ENCODE peak calls at places on chromosomes 2 and 18, in five cellular contexts. R is SK-N-SH, P is K562, H is HepG2, X is GM12878. W is an unnamed sample.

GRCh38 chr2:150063432-150063889 is 424.0 kb downstream of the RND3 start:
- DNase-seq in R (no peak), P (no peak), H (no peak), X (no peak), W (no peak)

GRCh38 chr2:890791-891190 is 59.9 kb upstream of the SNTG2 start:
- DNase-seq in R (no peak), P (no peak), H (no peak), X (no peak), W (no peak)

GRCh38 chr18:77111449-77112160 is 21.0 kb downstream of the MBP start:
- DNase-seq in R (no peak), P (no peak), H (no peak), X (no peak), W (no peak)

GRCh38 chr2:120430501-120430830 is 84.5 kb downstream of the INHBB start:
- DNase-seq in R (no peak), P (no peak), H (no peak), X (no peak), W (no peak)

GRCh38 chr2:177242136-177242987 is 22.2 kb downstream of the NFE2L2 start:
- DNase-seq in R (peak; percentile 25), P (no peak), H (peak; percentile 70), X (no peak), W (peak; percentile 83)

GRCh38 chr2:64243081-64244048 is 99.1 kb upstream of the PELI1 start:
- DNase-seq in R (no peak), P (no peak), H (no peak), X (no peak), W (no peak)

GRCh38 chr2:54455584-54456525 is at the start of gene SPTBN1:
- DNase-seq in R (peak; percentile 97), P (peak; percentile 61), H (peak; percentile 87), X (no peak), W (peak; percentile 61)

GRCh38 chr2:128311216-128311754 is 7.4 kb downstream of the HS6ST1 start:
- DNase-seq in R (no peak), P (no peak), H (no peak), X (no peak), W (no peak)

GRCh38 chr2:161170377-161170776 is 10.1 kb downstream of the TANK start:
- DNase-seq in R (no peak), P (no peak), H (no peak), X (no peak), W (no peak)

GRCh38 chr2:222483513-222484039 is 59.2 kb downstream of the SGPP2 start:
- DNase-seq in R (no peak), P (no peak), H (no peak), X (no peak), W (no peak)

GRCh38 chr2:162029287-162029901 is 44.6 kb downstream of the DPP4 start:
- DNase-seq in R (peak; percentile 9), P (no peak), H (peak; percentile 43), X (no peak), W (peak; percentile 35)

GRCh38 chr18:75783816-75784215 is 356.3 kb upstream of the SMIM21 start:
- DNase-seq in R (no peak), P (no peak), H (no peak), X (no peak), W (no peak)

GRCh38 chr18:5841518-5841917 is 53.8 kb downstream of the TMEM200C start:
- DNase-seq in R (no peak), P (no peak), H (no peak), X (no peak), W (no peak)

GRCh38 chr2:20291106-20291564 is 59.5 kb downstream of the PUM2 start:
- DNase-seq in R (peak; percentile 79), P (peak; percentile 65), H (peak; percentile 89), X (no peak), W (peak; percentile 75)

GRCh38 chr18:70981400-70982140 is 692.7 kb downstream of the SOCS6 start:
- DNase-seq in R (peak; percentile 50), P (no peak), H (no peak), X (no peak), W (no peak)

GRCh38 chr18:2827076-2827475 is 19.7 kb upstream of the EMILIN2 start:
- DNase-seq in R (no peak), P (no peak), H (no peak), X (no peak), W (no peak)

GRCh38 chr18:62957885-62958472 is 242.6 kb downstream of the PHLPP1 start:
- DNase-seq in R (no peak), P (no peak), H (peak; percentile 46), X (no peak), W (peak; percentile 40)

GRCh38 chr2:12915792-12916191 is 199.1 kb downstream of the TRIB2 start:
- DNase-seq in R (no peak), P (no peak), H (no peak), X (no peak), W (no peak)

GRCh38 chr2:226742346-226742745 is 57.3 kb downstream of the IRS1 start:
- DNase-seq in R (no peak), P (no peak), H (no peak), X (no peak), W (no peak)

GRCh38 chr18:33916200-33916599 is 308.5 kb downstream of the NOL4 start:
- DNase-seq in R (no peak), P (no peak), H (no peak), X (no peak), W (no peak)

GRCh38 chr2:196112408-196113039 is 43.9 kb upstream of the DNAH7 start:
- DNase-seq in R (no peak), P (no peak), H (no peak), X (no peak), W (no peak)

GRCh38 chr2:42794271-42795046 is 2.1 kb upstream of the HAAO start:
- DNase-seq in R (peak; percentile 32), P (peak; percentile 38), H (peak; percentile 86), X (no peak), W (no peak)

GRCh38 chr2:240918258-240919091 is 12.3 kb downstream of the CROCC2 start:
- DNase-seq in R (peak; percentile 18), P (no peak), H (no peak), X (no peak), W (no peak)

GRCh38 chr2:175435012-175435411 is 253.5 kb upstream of the ATP5MC3 start:
- DNase-seq in R (no peak), P (no peak), H (no peak), X (no peak), W (no peak)

GRCh38 chr2:175432021-175432420 is 250.5 kb upstream of the ATP5MC3 start:
- DNase-seq in R (no peak), P (no peak), H (no peak), X (no peak), W (no peak)

GRCh38 chr2:175432793-175433192 is 251.3 kb upstream of the ATP5MC3 start:
- DNase-seq in R (no peak), P (no peak), H (no peak), X (no peak), W (no peak)

GRCh38 chr2:175430236-175430635 is 248.7 kb upstream of the ATP5MC3 start:
- DNase-seq in R (no peak), P (no peak), H (no peak), X (no peak), W (no peak)

DNA sequence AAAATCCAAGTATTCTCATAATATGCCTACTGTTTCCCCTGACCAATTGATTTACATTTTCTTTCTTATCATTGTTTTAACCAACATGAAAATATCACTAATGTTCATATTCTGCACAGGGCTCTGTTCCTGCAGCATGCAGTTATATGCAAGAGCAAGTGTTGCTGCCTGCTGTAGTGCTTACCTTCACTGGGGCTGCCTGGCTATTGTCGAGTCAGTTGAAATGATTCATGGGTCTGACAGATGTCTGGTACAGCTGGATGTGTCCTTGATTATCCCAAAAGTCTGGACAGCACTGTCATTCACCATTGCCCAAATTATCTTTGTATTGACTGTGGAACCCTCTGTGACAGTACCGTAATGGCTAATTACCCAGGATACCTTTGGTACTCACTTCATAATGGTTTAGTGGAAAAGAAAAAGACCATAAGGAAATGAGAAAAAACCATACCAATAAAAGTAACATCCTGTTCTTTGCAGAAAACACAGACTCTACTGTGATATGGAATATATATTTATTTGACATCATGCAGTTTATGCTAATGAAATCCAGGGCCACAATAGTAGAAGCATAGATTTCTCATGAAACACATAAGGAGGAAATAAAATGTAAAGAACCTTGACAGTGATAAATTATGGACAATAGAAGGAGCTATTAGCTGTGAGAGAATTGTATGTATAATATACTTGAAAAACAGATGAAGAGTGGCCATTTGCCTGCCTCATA is 249.7 kb upstream of the ATP5MC3 start:
- DNase-seq in R (no peak), P (no peak), H (no peak), X (no peak), W (no peak)
- H3K9ac ChIP-seq in R (no peak overlapping the region), P (no peak overlapping the region), H (no peak overlapping the region), X (no peak overlapping the region), W (no peak overlapping the region)

GRCh38 chr18:67425724-67426123 is 90.8 kb downstream of the DSEL start:
- DNase-seq in R (no peak), P (no peak), H (no peak), X (no peak), W (no peak)
- TF ChIP-seq REST in R (no peak), P (no peak), H (no peak), X (no peak), W (no peak)

DNA sequence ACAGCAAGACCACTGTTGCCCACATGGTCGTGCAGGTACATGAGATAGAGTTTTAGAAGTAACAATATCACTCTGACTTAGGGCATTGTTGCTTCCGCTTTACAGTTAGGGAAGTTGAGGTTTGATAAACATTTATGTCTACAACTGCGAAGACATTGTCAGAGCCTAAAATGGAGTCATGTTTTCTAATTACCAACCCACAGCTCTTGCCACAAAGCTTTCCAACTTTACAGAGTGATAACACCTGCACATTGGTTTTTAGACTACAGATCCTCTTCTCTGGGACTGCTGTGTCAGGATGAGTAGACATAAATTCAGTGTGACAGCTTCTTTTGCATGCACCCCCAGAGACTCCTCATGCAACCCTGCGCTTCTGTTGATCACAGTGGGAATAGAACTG is 119.0 kb downstream of the FEZ2 start:
- DNase-seq in R (no peak), P (no peak), H (no peak), X (no peak), W (no peak)
- H3K79me2 ChIP-seq in R (peaks cover 93% of the 10 kb centered on the region), P (no peaks in the 10 kb centered on the region), H (peaks cover 3% of the 10 kb centered on the region), X (no peaks in the 10 kb centered on the region), W (no peaks in the 10 kb centered on the region)

DNA sequence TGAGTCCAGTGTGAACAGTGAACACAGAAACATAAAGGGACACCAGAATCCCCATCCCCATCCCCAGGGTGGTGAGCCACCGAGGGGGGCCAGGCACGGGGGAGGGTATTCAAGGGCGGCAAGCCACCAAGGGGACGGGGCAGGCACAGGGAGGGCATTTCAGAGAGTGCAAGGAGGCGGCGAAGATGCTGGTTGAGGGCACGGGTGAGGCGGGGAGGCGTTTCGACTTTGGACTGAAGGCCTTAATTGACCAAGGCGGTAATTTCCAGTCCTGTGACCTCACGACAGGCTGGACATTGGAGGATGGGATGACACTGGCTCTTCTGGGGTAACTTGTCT is 70.4 kb downstream of the ODC1 start:
- DNase-seq in R (no peak), P (no peak), H (no peak), X (no peak), W (no peak)
- H3K9ac ChIP-seq in R (no peak overlapping the region), P (no peak overlapping the region), H (no peak overlapping the region), X (no peak overlapping the region), W (no peak overlapping the region)

DNA sequence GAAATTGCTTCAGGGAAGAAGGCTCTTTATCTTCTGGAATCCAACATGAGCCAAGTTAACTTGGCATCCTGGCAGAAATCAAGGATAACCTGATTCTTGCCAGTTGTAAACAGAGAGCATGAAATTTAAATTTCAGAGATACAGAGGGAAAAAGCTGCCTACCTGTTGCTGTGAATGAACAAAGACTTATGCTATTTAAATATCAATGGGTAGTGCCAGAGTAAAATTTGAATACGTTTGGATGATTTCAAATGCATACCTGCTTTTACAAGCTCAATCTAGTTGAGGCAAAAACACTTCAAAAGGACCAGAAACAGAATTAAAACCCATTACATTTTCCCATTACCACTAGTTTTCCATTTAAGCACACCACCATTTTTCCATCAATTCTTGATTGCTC is 60.9 kb downstream of the CHST9 start:
- DNase-seq in R (no peak), P (no peak), H (no peak), X (no peak), W (no peak)
- TF ChIP-seq REST in R (no peak), P (no peak), H (no peak), X (no peak), W (no peak)

GRCh38 chr2:179239838-179240237 is 24.8 kb downstream of the SESTD1 start:
- DNase-seq in R (no peak), P (no peak), H (peak; percentile 53), X (no peak), W (no peak)
- H3K79me2 ChIP-seq in R (peaks cover 82% of the 10 kb centered on the region), P (no peaks in the 10 kb centered on the region), H (peaks cover 96% of the 10 kb centered on the region), X (peaks cover 2% of the 10 kb centered on the region), W (no peaks in the 10 kb centered on the region)

W was measured in HCT116.